ENCODE peak calls at places on chromosomes 3 and 15, in four cellular contexts. Y, P, B and A are unnamed samples.

GRCh38 chr3:156750874-156751245 is 75.3 kb upstream of the LEKR1 start:
- DNase-seq in Y (no peak), P (no peak), B (no peak), A (no peak)

GRCh38 chr3:170476291-170476690 is 57.6 kb downstream of the CLDN11 start:
- DNase-seq in Y (no peak), P (no peak), B (no peak), A (no peak)

GRCh38 chr3:156174229-156174847 is 54.0 kb downstream of the KCNAB1 start:
- DNase-seq in Y (no peak), P (no peak), B (peak), A (no peak)

GRCh38 chr3:23073721-23074300 is 129.3 kb upstream of the UBE2E2 start:
- DNase-seq in Y (no peak), P (no peak), B (no peak), A (no peak)

GRCh38 chr3:143951351-143951971 is 20.2 kb upstream of the DIPK2A start:
- DNase-seq in Y (no peak), P (no peak), B (peak), A (peak)

GRCh38 chr3:112519424-112520001 is 20.2 kb upstream of the BTLA start:
- DNase-seq in Y (no peak), P (peak), B (peak), A (peak)

GRCh38 chr3:156637480-156638022 is 36.8 kb upstream of the TIPARP start:
- DNase-seq in Y (no peak), P (no peak), B (no peak), A (no peak)

GRCh38 chr3:155640098-155640497 is 104.8 kb downstream of the PLCH1 start:
- DNase-seq in Y (no peak), P (no peak), B (no peak), A (no peak)

GRCh38 chr15:100794008-100794407 is 85.6 kb upstream of the ALDH1A3 start:
- DNase-seq in Y (no peak), P (no peak), B (no peak), A (no peak)

GRCh38 chr15:64837502-64837901 is 4.2 kb upstream of the PLEKHO2 start:
- DNase-seq in Y (no peak), P (no peak), B (no peak), A (no peak)

GRCh38 chr3:36362216-36362615 is 18.1 kb upstream of the STAC start:
- DNase-seq in Y (no peak), P (no peak), B (no peak), A (no peak)

GRCh38 chr15:20672469-20672868 is 130.9 kb upstream of the GOLGA6L6 start:
- DNase-seq in Y (no peak), P (no peak), B (no peak), A (no peak)
- TF ChIP-seq CTCF in Y (no peak), P (no peak), B (no peak), A (no peak)

GRCh38 chr15:85592148-85592547 is 202.6 kb downstream of the KLHL25 start:
- DNase-seq in Y (no peak), P (no peak), B (peak), A (peak)
- TF ChIP-seq CTCF in Y (no peak), P (no peak), B (peak), A (no peak)

DNA sequence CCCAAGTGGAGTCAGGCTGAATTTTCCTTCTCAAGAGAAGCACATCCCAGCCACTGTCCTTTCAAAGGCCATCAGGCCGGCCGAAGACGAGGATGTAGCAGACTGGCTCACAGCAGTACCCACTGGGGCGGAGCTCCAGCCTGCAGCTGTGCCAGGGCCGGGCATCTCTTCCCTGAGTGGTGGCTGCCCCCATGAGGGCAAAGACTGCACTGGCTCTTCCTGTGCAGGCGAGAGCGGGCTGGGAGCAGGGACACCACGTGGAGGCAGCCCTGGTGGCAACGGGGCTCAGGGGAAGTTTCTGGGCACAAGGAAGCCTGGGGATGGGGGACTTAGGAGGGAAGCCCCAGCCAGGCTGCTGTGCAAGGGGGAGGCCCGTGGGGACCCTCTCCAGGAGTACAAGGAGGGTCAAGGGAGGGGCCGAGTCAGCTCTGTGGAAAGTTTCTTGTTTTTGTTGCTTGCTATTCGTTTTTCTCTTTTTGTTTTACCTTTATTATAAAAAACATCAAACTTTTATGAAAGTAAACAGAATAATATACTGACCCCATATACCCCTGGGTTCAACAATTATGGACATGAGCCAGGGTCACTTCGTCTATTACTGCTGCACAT is 66.1 kb downstream of the RPN1 start:
- DNase-seq in Y (no peak), P (peak), B (peak), A (peak)
- TF ChIP-seq CTCF in Y (peak), P (peak), B (peak), A (peak)

GRCh38 chr3:56154297-56154696 is 314.0 kb downstream of the ERC2 start:
- DNase-seq in Y (no peak), P (no peak), B (no peak), A (no peak)
- TF ChIP-seq CTCF in Y (no peak), P (no peak), B (no peak), A (no peak)

GRCh38 chr15:89150762-89151305 is 62.6 kb downstream of the ABHD2 start:
- DNase-seq in Y (no peak), P (no peak), B (no peak), A (peak)

GRCh38 chr15:89157918-89158564 is 63.3 kb downstream of the RLBP1 start:
- DNase-seq in Y (no peak), P (no peak), B (peak), A (no peak)

GRCh38 chr15:89157061-89157460 is 64.3 kb downstream of the RLBP1 start:
- DNase-seq in Y (no peak), P (no peak), B (no peak), A (no peak)

GRCh38 chr15:89150286-89150685 is 62.0 kb downstream of the ABHD2 start:
- DNase-seq in Y (no peak), P (no peak), B (no peak), A (no peak)

GRCh38 chr15:89155656-89156055 is 65.7 kb downstream of the RLBP1 start:
- DNase-seq in Y (no peak), P (no peak), B (no peak), A (no peak)
- TF ChIP-seq CTCF in Y (no peak), P (no peak), B (no peak), A (no peak)

DNA sequence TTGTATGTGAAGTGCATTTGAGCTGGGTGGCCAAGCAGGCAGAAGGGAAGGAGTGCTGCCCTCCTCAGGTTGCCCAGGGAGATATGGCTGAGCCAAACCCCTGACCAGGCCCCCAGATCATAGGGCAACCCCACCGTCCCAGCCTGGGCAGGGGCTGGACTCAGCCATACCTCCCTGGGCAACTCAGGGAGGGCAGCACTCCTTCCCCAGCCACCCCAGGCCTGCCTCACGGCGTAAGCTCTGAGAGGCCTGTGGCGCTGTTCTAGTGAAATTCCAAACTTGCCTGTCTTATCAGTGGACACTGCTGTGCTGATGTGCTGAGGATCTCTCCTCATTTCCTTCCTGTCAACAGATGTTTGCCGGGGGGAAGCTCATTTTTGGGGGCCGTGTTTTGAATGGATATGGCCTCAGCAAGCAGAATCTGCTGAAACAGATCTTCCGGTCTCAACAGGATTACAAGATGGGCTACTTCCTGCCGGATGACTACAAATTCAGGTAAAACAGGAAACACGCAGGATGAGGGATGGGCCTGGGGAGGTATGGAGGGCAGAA is 57.6 kb upstream of the FGD5 start:
- DNase-seq in Y (no peak), P (no peak), B (no peak), A (no peak)
- TF ChIP-seq CTCF in Y (no peak), P (no peak), B (no peak), A (no peak)

GRCh38 chr3:186121271-186121670 is 12.4 kb upstream of the ETV5 start:
- DNase-seq in Y (no peak), P (no peak), B (no peak), A (no peak)

GRCh38 chr3:186118692-186119091 is 9.8 kb upstream of the ETV5 start:
- DNase-seq in Y (no peak), P (no peak), B (no peak), A (no peak)

GRCh38 chr3:186115229-186115996 is 6.5 kb upstream of the ETV5 start:
- DNase-seq in Y (no peak), P (no peak), B (no peak), A (no peak)

GRCh38 chr3:186119499-186119898 is 10.6 kb upstream of the ETV5 start:
- DNase-seq in Y (no peak), P (no peak), B (no peak), A (no peak)

DNA sequence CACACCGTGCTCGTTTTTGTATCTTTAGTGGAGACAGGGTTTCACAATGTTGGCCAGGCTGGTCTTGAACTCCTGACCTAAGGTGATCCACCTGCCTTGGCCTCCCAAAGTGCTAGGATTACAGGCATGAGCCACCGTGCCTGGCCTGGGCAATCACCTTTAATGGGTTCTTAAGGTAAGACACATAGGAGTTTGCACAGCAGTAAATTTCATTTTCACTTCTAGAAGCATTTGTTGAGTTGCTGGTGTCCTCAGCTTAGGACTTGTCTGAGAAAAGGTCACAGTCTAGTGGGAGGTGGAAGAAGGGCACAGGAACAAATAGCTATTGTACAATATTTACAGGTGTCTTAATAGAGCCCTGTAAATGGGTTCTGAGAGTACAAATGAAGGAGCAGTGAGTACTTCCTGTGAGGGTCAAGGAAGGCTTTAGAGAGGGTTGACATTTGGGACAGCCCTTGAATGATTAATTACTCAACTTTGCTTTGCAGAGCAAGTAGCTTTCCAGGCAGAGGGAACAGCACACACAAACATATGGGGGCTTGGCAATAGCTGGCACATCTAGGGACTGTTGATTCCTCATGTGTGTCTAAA is 8.7 kb upstream of the ETV5 start:
- DNase-seq in Y (no peak), P (no peak), B (no peak), A (no peak)
- TF ChIP-seq CTCF in Y (no peak), P (no peak), B (no peak), A (no peak)

DNA sequence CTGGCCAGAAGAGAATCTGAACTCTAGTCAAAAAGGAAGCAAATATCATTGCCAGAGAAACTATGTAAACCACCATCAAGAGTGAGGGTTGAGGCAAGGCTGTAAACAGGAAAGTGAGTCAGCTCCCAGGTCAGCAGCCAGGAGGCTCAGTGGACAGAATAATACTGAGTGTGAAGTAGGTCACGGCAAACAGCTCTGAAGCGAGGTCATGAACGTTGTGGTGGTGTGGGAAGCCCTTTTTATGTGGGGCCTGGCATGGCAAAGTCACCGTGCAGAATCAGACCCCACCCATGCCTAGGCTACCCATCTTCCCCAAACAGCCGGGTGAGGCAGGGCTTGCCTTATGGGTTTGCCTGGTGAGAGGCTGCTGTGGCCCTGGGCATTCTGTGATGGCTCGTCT is 43.9 kb downstream of the THBS1 start:
- DNase-seq in Y (no peak), P (peak), B (no peak), A (peak)
- TF ChIP-seq CTCF in Y (no peak), P (peak), B (no peak), A (no peak)

DNA sequence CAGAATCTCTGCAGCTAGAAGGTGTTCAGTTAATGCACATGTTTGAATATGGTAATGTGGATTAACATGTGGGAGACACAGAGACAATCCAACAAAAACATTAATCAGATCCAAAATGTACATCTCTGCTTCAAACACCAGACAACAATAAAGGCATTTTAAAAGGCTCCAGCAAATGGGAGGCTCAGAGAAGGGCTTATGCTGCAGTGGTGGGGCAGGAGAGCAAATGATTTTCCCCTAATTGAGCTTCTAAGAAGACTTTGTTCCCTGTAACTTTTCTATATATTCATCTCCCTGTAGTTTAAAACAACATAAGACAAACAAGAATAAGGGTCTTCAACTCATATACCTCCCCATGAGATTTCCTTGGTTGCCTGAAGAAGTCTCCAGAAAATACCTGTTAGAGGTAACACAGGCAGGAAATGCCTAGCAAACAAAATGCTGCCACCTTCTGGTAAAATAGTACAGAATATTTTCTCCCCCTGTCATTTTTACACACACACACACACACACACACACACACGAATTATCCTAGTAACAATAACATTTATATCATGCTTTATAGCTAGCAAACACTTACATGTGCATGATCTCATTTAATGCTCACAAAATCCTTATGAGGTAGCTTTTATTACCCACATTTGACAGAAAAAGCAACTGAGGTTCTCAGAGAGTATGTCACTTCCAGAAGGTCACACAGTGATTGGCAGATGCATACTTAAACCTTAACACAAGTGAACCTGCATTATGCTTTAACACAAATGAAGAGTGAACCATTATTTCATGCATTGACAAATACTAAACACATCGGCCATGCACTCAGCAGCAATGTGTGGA is 123.4 kb upstream of the MB21D2 start:
- DNase-seq in Y (no peak), P (no peak), B (no peak), A (peak)
- TF ChIP-seq CTCF in Y (peak), P (peak), B (peak), A (peak)

DNA sequence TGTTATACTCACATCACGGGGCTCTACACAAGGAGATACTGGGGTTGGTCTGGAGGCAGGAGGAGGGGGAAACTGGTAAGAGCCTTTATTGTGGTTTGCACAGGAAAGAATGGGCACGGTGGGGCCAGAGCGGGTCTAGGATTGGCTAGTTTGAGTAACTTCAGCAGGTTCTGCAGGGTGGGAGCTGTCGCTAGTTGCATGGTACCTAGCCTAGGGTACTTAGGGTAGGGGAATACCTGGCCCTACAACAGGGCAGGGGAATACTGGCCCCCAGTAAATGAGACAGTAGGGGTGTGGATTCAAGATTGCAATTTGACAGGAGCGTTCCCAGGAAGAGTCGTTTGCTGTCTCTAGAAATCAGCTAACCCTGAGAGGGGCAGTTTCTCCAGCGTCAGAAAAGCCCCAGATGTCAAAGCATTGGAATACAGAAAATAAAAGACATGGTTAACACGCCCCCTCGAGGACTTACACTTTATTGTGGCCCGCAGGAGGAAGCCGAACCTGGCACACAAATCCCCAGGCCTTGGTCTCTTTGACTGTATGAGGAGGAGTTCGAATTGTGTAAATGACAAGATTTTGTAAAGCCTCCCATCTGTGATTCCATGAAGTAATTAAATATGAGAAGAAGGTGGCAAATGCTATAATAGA is 32.0 kb downstream of the ST8SIA2 start:
- DNase-seq in Y (no peak), P (no peak), B (no peak), A (no peak)
- TF ChIP-seq CTCF in Y (no peak), P (no peak), B (no peak), A (no peak)